ENCODE peak calls at places on chromosomes 7 and 10, in six cellular contexts. O is heart right ventricle, Z is uterus, G is foreskin keratinocyte, L is lower leg skin, F is heart left ventricle. P is an unnamed sample.

GRCh38 chr7:20198295-20198694 is 18.9 kb downstream of the MACC1 start:
- DNase-seq in O (no peak), Z (no peak), G (no peak), L (no peak), F (no peak), P (no peak)

GRCh38 chr10:75395955-75396860 is 5.4 kb downstream of the ZNF503 start:
- DNase-seq in O (peak), Z (peak), G (no peak), L (no peak), F (peak), P (peak)

GRCh38 chr10:43479275-43479674 is 42.4 kb downstream of the ZNF487 start:
- DNase-seq in O (no peak), Z (no peak), G (no peak), L (no peak), F (no peak), P (no peak)

GRCh38 chr7:43639858-43640491 is 57.1 kb downstream of the STK17A start:
- DNase-seq in O (peak), Z (no peak), G (peak), L (no peak), F (peak), P (no peak)

GRCh38 chr10:72316386-72316700 is 38.4 kb downstream of the DNAJB12 start:
- DNase-seq in O (no peak), Z (no peak), G (no peak), L (no peak), F (no peak), P (no peak)

GRCh38 chr10:10128387-10128786 is 889.3 kb upstream of the CELF2 start:
- DNase-seq in O (no peak), Z (no peak), G (peak), L (no peak), F (no peak), P (no peak)

GRCh38 chr10:7853892-7854289 is 35.6 kb downstream of the TAF3 start:
- DNase-seq in O (no peak), Z (no peak), G (no peak), L (no peak), F (no peak), P (no peak)

GRCh38 chr10:29858352-29859267 is 200.8 kb downstream of the JCAD start:
- DNase-seq in O (peak), Z (peak), G (peak), L (no peak), F (peak), P (no peak)

GRCh38 chr10:5293691-5294550 is 70.8 kb upstream of the UCN3 start:
- DNase-seq in O (peak), Z (no peak), G (peak), L (no peak), F (peak), P (peak)

GRCh38 chr7:3649250-3649649 is 348.2 kb downstream of the SDK1 start:
- DNase-seq in O (no peak), Z (no peak), G (no peak), L (no peak), F (no peak), P (no peak)
- TF ChIP-seq CTCF in O (no peak), Z (no peak), G (peak), L (no peak), F (no peak), P (no peak)

GRCh38 chr7:24982917-24983316 is 2.9 kb upstream of the OSBPL3 start:
- DNase-seq in O (no peak), Z (no peak), G (no peak), L (no peak), F (no peak), P (no peak)
- TF ChIP-seq CTCF in O (no peak), Z (no peak), G (peak), L (no peak), F (no peak), P (peak)

DNA sequence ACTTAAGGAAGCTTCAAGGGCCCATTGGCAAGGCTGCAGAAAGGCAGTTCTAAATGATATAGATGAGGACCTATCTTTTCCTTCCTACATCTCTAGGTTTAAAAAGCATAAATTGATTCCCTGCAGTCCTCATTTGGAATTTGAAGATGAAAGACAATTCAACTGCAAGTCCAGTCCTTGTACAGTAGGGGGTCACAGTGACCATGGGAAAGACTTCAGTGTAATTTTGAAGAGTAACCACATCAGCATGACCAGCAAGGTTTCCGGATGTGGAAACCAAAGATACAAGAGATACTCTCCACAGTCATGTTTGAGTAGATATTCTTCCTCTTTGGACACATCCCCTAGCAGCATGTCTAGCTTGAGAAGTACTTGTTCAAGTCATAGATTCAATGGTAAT is 539.2 kb upstream of the TEX47 start:
- DNase-seq in O (no peak), Z (no peak), G (no peak), L (no peak), F (no peak), P (peak)
- TF ChIP-seq CTCF in O (peak), Z (no peak), G (no peak), L (no peak), F (no peak), P (no peak)

GRCh38 chr7:129191272-129191671 is 2.8 kb downstream of the SMO start:
- DNase-seq in O (no peak), Z (no peak), G (no peak), L (no peak), F (no peak), P (no peak)

GRCh38 chr7:129189661-129190310 is 1.4 kb downstream of the SMO start:
- DNase-seq in O (no peak), Z (no peak), G (no peak), L (no peak), F (no peak), P (no peak)

GRCh38 chr7:129188372-129188891 is at the start of gene SMO:
- DNase-seq in O (peak), Z (peak), G (no peak), L (no peak), F (peak), P (peak)

GRCh38 chr7:129187681-129188371 is 607 bp upstream of the SMO start:
- DNase-seq in O (no peak), Z (no peak), G (no peak), L (no peak), F (no peak), P (peak)

DNA sequence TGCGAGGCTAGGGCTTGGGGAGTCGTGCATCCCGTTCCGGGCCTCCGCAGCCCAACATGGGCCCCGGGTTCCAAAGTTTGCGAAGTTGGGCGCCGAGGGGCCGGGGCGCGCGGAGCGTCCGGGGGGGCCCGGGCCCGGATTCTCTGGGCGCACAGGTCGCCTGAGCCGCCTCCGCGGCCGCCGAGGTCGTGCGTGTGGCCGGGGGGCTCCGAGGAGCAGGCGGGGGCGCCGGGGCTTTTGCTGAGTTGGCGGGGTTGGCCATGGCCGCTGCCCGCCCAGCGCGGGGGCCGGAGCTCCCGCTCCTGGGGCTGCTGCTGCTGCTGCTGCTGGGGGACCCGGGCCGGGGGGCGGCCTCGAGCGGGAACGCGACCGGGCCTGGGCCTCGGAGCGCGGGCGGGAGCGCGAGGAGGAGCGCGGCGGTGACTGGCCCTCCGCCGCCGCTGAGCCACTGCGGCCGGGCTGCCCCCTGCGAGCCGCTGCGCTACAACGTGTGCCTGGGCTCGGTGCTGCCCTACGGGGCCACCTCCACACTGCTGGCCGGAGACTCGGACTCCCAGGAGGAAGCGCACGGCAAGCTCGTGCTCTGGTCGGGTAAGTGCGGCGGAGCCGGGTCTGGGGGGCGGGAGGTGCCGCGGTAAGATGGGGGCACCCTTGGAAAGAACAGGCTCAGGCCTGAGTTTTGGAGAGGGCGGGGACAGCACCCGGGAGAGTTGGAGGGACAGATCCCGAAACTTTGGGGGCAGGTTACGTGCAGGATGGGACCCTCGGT is 643 bp downstream of the SMO start:
- DNase-seq in O (peak), Z (peak), G (no peak), L (no peak), F (no peak), P (peak)
- TF ChIP-seq CTCF in O (no peak), Z (no peak), G (no peak), L (no peak), F (no peak), P (no peak)

GRCh38 chr7:66016131-66016461 is 34.1 kb upstream of the GUSB start:
- DNase-seq in O (no peak), Z (no peak), G (peak), L (no peak), F (no peak), P (no peak)

GRCh38 chr7:66015440-66016130 is 33.6 kb upstream of the GUSB start:
- DNase-seq in O (no peak), Z (no peak), G (no peak), L (no peak), F (no peak), P (no peak)

DNA sequence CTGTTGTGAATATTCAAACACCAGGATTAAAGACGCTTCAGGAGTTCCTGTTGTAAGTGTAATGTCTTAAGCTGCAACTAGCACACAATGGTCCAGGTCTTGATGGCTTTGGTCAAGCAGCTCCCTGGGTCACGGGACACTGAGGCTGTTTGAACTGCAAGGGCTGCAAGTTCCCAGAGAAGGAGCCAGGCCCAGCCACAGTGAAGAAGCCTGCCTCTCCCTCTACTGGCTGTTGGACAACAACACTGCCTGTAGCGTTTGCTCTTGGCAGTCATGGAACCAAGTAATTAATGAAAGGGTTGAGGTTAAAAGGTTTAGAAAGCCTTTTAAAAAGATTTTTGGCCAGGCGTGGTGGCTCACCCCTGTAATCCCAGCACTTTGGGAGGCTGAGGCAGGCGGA is 31.9 kb upstream of the GUSB start:
- DNase-seq in O (peak), Z (no peak), G (peak), L (no peak), F (no peak), P (no peak)
- TF ChIP-seq CTCF in O (peak), Z (no peak), G (peak), L (no peak), F (peak), P (no peak)

GRCh38 chr7:134686782-134687181 is 40.1 kb downstream of the BPGM start:
- DNase-seq in O (no peak), Z (no peak), G (no peak), L (no peak), F (no peak), P (no peak)
- TF ChIP-seq CTCF in O (peak), Z (peak), G (peak), L (no peak), F (peak), P (no peak)

GRCh38 chr10:48614481-48615383 is 9.9 kb upstream of the ARHGAP22 start:
- DNase-seq in O (no peak), Z (no peak), G (no peak), L (no peak), F (no peak), P (no peak)
- TF ChIP-seq CTCF in O (no peak), Z (no peak), G (peak), L (no peak), F (no peak), P (peak)

GRCh38 chr10:57946833-57947232 is 320.9 kb downstream of the IPMK start:
- DNase-seq in O (no peak), Z (no peak), G (no peak), L (no peak), F (no peak), P (no peak)
- TF ChIP-seq CTCF in O (no peak), Z (no peak), G (no peak), L (no peak), F (no peak), P (no peak)

GRCh38 chr10:99952799-99953198 is 56.9 kb downstream of the DNMBP start:
- DNase-seq in O (no peak), Z (no peak), G (no peak), L (no peak), F (no peak), P (no peak)
- TF ChIP-seq CTCF in O (no peak), Z (no peak), G (no peak), L (no peak), F (no peak), P (no peak)